ENCODE peak calls at places on chromosomes 6 and 20, in ten cellular contexts. One of them, this sample, is unnamed.

GRCh38 chr6:156775717-156776116 is 1.5 kb upstream of the ARID1B start:
- DNase-seq in stomach: no peak
- DNase-seq in GM23338: no peak
- DNase-seq in pancreas: no peak
- DNase-seq in SK-N-SH: no peak
- DNase-seq in left lung: no peak
- DNase-seq in uterus: no peak
- DNase-seq in heart left ventricle: no peak
- DNase-seq in mucosa of descending colon: no peak
- DNase-seq in PC-3: peak; percentile 32
- DNase-seq in this sample: no peak

GRCh38 chr6:121849477-121849876 is 414.0 kb downstream of the GJA1 start:
- DNase-seq in pancreas: peak; percentile 17
- DNase-seq in mucosa of descending colon: no peak
- DNase-seq in GM23338: peak; percentile 97
- DNase-seq in left lung: no peak
- DNase-seq in uterus: peak; percentile 74
- DNase-seq in SK-N-SH: peak; percentile 59
- DNase-seq in PC-3: peak; percentile 79
- DNase-seq in heart left ventricle: no peak
- DNase-seq in stomach: peak; percentile 29
- DNase-seq in this sample: peak; percentile 17

GRCh38 chr6:111730835-111731234 is 125.2 kb upstream of the TRAF3IP2 start:
- DNase-seq in mucosa of descending colon: no peak
- DNase-seq in stomach: peak; percentile 71
- DNase-seq in pancreas: no peak
- DNase-seq in left lung: no peak
- DNase-seq in uterus: no peak
- DNase-seq in SK-N-SH: no peak
- DNase-seq in heart left ventricle: no peak
- DNase-seq in GM23338: no peak
- DNase-seq in PC-3: no peak
- DNase-seq in this sample: peak; percentile 45

GRCh38 chr6:105932440-105932839 is 153.7 kb upstream of the PRDM1 start:
- DNase-seq in uterus: no peak
- DNase-seq in left lung: no peak
- DNase-seq in SK-N-SH: no peak
- DNase-seq in pancreas: no peak
- DNase-seq in mucosa of descending colon: no peak
- DNase-seq in GM23338: no peak
- DNase-seq in heart left ventricle: no peak
- DNase-seq in PC-3: peak; percentile 2
- DNase-seq in stomach: no peak
- DNase-seq in this sample: no peak

GRCh38 chr20:45890077-45890996 is 671 bp downstream of the NEURL2 start:
- DNase-seq in heart left ventricle: peak; percentile 86
- DNase-seq in GM23338: peak; percentile 92
- DNase-seq in left lung: peak; percentile 85
- DNase-seq in stomach: peak; percentile 83
- DNase-seq in mucosa of descending colon: peak; percentile 87
- DNase-seq in SK-N-SH: peak; percentile 91
- DNase-seq in PC-3: no peak
- DNase-seq in uterus: peak; percentile 85
- DNase-seq in pancreas: peak; percentile 86
- DNase-seq in this sample: peak; percentile 85

GRCh38 chr6:166361080-166361429 is 18.7 kb upstream of the SFT2D1 start:
- DNase-seq in heart left ventricle: no peak
- DNase-seq in uterus: no peak
- DNase-seq in stomach: no peak
- DNase-seq in left lung: peak; percentile 49
- DNase-seq in mucosa of descending colon: no peak
- DNase-seq in PC-3: peak; percentile 8
- DNase-seq in GM23338: no peak
- DNase-seq in SK-N-SH: no peak
- DNase-seq in pancreas: no peak
- DNase-seq in this sample: peak; percentile 45

GRCh38 chr6:118999494-118999893 is 64.5 kb upstream of the MCM9 start:
- DNase-seq in mucosa of descending colon: no peak
- DNase-seq in pancreas: no peak
- DNase-seq in GM23338: no peak
- DNase-seq in PC-3: no peak
- DNase-seq in uterus: no peak
- DNase-seq in stomach: no peak
- DNase-seq in SK-N-SH: no peak
- DNase-seq in left lung: no peak
- DNase-seq in heart left ventricle: no peak
- DNase-seq in this sample: no peak

GRCh38 chr6:146915671-146916127 is 288.5 kb upstream of the STXBP5 start:
- DNase-seq in uterus: no peak
- DNase-seq in SK-N-SH: no peak
- DNase-seq in GM23338: no peak
- DNase-seq in pancreas: no peak
- DNase-seq in mucosa of descending colon: no peak
- DNase-seq in PC-3: peak; percentile 60
- DNase-seq in stomach: no peak
- DNase-seq in heart left ventricle: no peak
- DNase-seq in left lung: no peak
- DNase-seq in this sample: no peak

GRCh38 chr6:43673444-43674063 is 14.0 kb downstream of the MRPS18A start:
- DNase-seq in SK-N-SH: no peak
- DNase-seq in pancreas: peak; percentile 54
- DNase-seq in heart left ventricle: no peak
- DNase-seq in mucosa of descending colon: no peak
- DNase-seq in uterus: no peak
- DNase-seq in left lung: no peak
- DNase-seq in stomach: no peak
- DNase-seq in GM23338: no peak
- DNase-seq in PC-3: no peak
- DNase-seq in this sample: no peak

GRCh38 chr6:19753822-19754221 is 83.3 kb upstream of the ID4 start:
- DNase-seq in SK-N-SH: no peak
- DNase-seq in GM23338: no peak
- DNase-seq in mucosa of descending colon: no peak
- DNase-seq in heart left ventricle: no peak
- DNase-seq in pancreas: no peak
- DNase-seq in PC-3: no peak
- DNase-seq in uterus: no peak
- DNase-seq in left lung: no peak
- DNase-seq in stomach: no peak
- DNase-seq in this sample: no peak

GRCh38 chr6:120274547-120274946 is 925.0 kb upstream of the MAN1A1 start:
- DNase-seq in stomach: no peak
- DNase-seq in heart left ventricle: no peak
- DNase-seq in pancreas: no peak
- DNase-seq in SK-N-SH: no peak
- DNase-seq in uterus: no peak
- DNase-seq in PC-3: no peak
- DNase-seq in mucosa of descending colon: no peak
- DNase-seq in GM23338: no peak
- DNase-seq in left lung: no peak
- DNase-seq in this sample: no peak

GRCh38 chr6:156900292-156900691 is 123.1 kb downstream of the ARID1B start:
- DNase-seq in GM23338: no peak
- DNase-seq in pancreas: no peak
- DNase-seq in mucosa of descending colon: no peak
- DNase-seq in uterus: no peak
- DNase-seq in heart left ventricle: no peak
- DNase-seq in PC-3: no peak
- DNase-seq in left lung: no peak
- DNase-seq in SK-N-SH: no peak
- DNase-seq in stomach: no peak
- DNase-seq in this sample: no peak

GRCh38 chr6:131960371-131961133 is 9.4 kb upstream of the CCN2 start:
- DNase-seq in PC-3: peak; percentile 18
- DNase-seq in heart left ventricle: no peak
- DNase-seq in SK-N-SH: no peak
- DNase-seq in left lung: no peak
- DNase-seq in pancreas: no peak
- DNase-seq in stomach: no peak
- DNase-seq in uterus: no peak
- DNase-seq in mucosa of descending colon: no peak
- DNase-seq in GM23338: no peak
- DNase-seq in this sample: no peak

GRCh38 chr20:3000852-3001523 is 42.4 kb upstream of the GNRH2 start:
- DNase-seq in stomach: no peak
- DNase-seq in pancreas: no peak
- DNase-seq in PC-3: peak; percentile 82
- DNase-seq in mucosa of descending colon: no peak
- DNase-seq in heart left ventricle: no peak
- DNase-seq in GM23338: peak; percentile 63
- DNase-seq in left lung: no peak
- DNase-seq in SK-N-SH: peak; percentile 53
- DNase-seq in uterus: no peak
- DNase-seq in this sample: no peak

GRCh38 chr6:149925253-149925973 is 2.5 kb upstream of the RAET1G start:
- DNase-seq in SK-N-SH: peak; percentile 44
- DNase-seq in GM23338: peak; percentile 32
- DNase-seq in left lung: no peak
- DNase-seq in mucosa of descending colon: peak; percentile 66
- DNase-seq in heart left ventricle: no peak
- DNase-seq in uterus: no peak
- DNase-seq in pancreas: no peak
- DNase-seq in PC-3: no peak
- DNase-seq in stomach: no peak
- DNase-seq in this sample: no peak

GRCh38 chr6:41200296-41200900 is 551 bp downstream of the TREML2 start:
- DNase-seq in pancreas: no peak
- DNase-seq in left lung: peak; percentile 59
- DNase-seq in heart left ventricle: no peak
- DNase-seq in stomach: peak; percentile 34
- DNase-seq in SK-N-SH: no peak
- DNase-seq in mucosa of descending colon: no peak
- DNase-seq in GM23338: peak; percentile 35
- DNase-seq in PC-3: no peak
- DNase-seq in uterus: no peak
- DNase-seq in this sample: no peak

DNA sequence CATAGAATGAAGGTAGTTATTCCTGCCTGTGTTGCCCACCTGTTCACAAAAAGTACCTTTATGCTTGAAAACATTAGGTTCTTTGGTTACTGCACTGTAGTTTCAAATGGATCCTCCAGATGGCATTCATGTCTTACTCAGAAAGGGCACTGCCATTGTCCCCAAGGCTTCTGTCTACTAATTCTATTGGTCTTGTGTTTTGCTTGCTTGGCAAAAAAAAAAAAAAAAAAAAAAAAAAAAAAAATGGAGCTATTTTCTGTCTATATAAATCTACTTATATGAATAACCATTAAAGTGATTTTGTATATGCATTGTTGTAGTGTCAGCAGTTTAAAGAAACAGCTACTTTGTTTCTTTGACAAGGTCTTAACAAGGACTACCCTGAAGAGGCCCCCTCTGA is 12.7 kb upstream of the EFHC1 start:
- DNase-seq in PC-3: peak; percentile 79
- DNase-seq in stomach: no peak
- DNase-seq in pancreas: no peak
- DNase-seq in GM23338: peak; percentile 75
- DNase-seq in uterus: no peak
- DNase-seq in left lung: no peak
- DNase-seq in heart left ventricle: no peak
- DNase-seq in SK-N-SH: peak; percentile 65
- DNase-seq in mucosa of descending colon: no peak
- DNase-seq in this sample: no peak
- TF ChIP-seq CTCF in PC-3: peak; percentile 78
- TF ChIP-seq CTCF in stomach: no peak
- TF ChIP-seq CTCF in pancreas: peak; percentile 16
- TF ChIP-seq CTCF in GM23338: peak; percentile 65
- TF ChIP-seq CTCF in uterus: peak; percentile 27
- TF ChIP-seq CTCF in left lung: peak; percentile 23
- TF ChIP-seq CTCF in heart left ventricle: peak; percentile 60
- TF ChIP-seq CTCF in SK-N-SH: peak; percentile 68
- TF ChIP-seq CTCF in mucosa of descending colon: no peak
- TF ChIP-seq CTCF in this sample: peak; percentile 67

GRCh38 chr20:52103469-52103910 is 88.1 kb downstream of the ZFP64 start:
- DNase-seq in heart left ventricle: no peak
- DNase-seq in PC-3: no peak
- DNase-seq in mucosa of descending colon: no peak
- DNase-seq in pancreas: no peak
- DNase-seq in SK-N-SH: no peak
- DNase-seq in stomach: no peak
- DNase-seq in uterus: no peak
- DNase-seq in left lung: no peak
- DNase-seq in GM23338: peak; percentile 82
- DNase-seq in this sample: no peak
- H3K4me3 ChIP-seq in heart left ventricle: peak overlapping the region; percentile 42
- H3K4me3 ChIP-seq in PC-3: no peak overlapping the region
- H3K4me3 ChIP-seq in mucosa of descending colon: no peak overlapping the region
- H3K4me3 ChIP-seq in pancreas: no peak overlapping the region
- H3K4me3 ChIP-seq in SK-N-SH: no peak overlapping the region
- H3K4me3 ChIP-seq in stomach: peak overlapping the region; percentile 35
- H3K4me3 ChIP-seq in uterus: no peak overlapping the region
- H3K4me3 ChIP-seq in left lung: peak overlapping the region; percentile 24
- H3K4me3 ChIP-seq in GM23338: peak overlapping the region; percentile 84
- H3K4me3 ChIP-seq in this sample: peak overlapping the region; percentile 64

DNA sequence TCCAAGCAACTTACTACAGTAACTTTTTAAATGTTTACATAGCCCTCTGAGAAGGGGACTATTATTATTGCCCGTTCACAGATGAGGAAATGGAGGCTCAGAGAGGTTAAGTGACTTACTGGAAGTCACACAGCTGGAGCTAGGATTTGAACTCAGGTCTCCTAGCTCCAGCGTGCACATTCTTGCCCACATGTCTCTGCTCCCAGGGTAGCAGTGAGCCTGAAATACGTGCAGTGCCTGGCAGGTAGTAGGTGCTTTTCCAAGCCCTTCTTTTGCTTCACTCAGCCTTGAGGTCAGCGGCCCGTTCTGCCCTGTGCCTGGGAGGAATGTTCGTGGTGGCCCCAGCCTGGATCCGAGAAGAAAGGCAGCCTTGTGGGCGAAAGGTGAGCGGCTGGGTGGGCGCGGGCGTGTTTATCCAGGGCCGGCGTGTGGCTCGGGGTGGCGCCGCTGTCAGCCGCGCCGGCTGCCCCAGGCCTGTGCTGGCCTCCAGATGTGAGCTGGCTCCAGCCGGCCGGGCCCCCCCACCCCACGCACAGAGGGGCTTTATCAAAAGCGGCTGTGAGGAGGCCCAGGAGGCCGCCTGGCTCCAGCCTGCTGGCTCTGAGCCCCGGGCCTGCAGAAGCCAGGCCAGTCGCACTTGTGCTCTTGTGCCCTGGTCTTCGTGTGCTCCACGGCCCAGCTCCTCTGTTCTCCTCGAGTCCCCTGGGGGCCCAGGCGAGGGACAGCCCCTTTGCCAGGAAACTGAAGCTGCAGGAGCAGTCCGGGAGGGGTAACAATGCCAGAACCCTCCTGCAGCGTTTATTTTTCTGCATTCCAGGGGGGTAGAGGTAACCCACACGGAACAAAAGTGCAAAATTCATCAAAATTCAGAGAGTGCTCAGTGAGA is 58.1 kb downstream of the UBE2V1 start:
- DNase-seq in SK-N-SH: peak; percentile 93
- DNase-seq in mucosa of descending colon: no peak
- DNase-seq in left lung: no peak
- DNase-seq in heart left ventricle: no peak
- DNase-seq in PC-3: no peak
- DNase-seq in uterus: no peak
- DNase-seq in pancreas: no peak
- DNase-seq in stomach: peak; percentile 37
- DNase-seq in GM23338: no peak
- DNase-seq in this sample: peak; percentile 46
- H3K4me1 ChIP-seq in SK-N-SH: peaks cover 37% of the 10 kb centered on the region
- H3K4me1 ChIP-seq in mucosa of descending colon: peaks cover 4% of the 10 kb centered on the region
- H3K4me1 ChIP-seq in left lung: peaks cover 9% of the 10 kb centered on the region
- H3K4me1 ChIP-seq in heart left ventricle: peaks cover 12% of the 10 kb centered on the region
- H3K4me1 ChIP-seq in PC-3: peaks cover 8% of the 10 kb centered on the region
- H3K4me1 ChIP-seq in uterus: no peaks in the 10 kb centered on the region
- H3K4me1 ChIP-seq in pancreas: no peaks in the 10 kb centered on the region
- H3K4me1 ChIP-seq in stomach: peaks cover 10% of the 10 kb centered on the region
- H3K4me1 ChIP-seq in GM23338: peaks cover 5% of the 10 kb centered on the region
- H3K4me1 ChIP-seq in this sample: peaks cover 23% of the 10 kb centered on the region

GRCh38 chr6:24600903-24601302 is 45.1 kb downstream of the KIAA0319 start:
- DNase-seq in pancreas: no peak
- DNase-seq in left lung: no peak
- DNase-seq in SK-N-SH: no peak
- DNase-seq in heart left ventricle: no peak
- DNase-seq in mucosa of descending colon: no peak
- DNase-seq in GM23338: peak; percentile 72
- DNase-seq in stomach: no peak
- DNase-seq in PC-3: no peak
- DNase-seq in uterus: no peak
- DNase-seq in this sample: no peak
- TF ChIP-seq CTCF in pancreas: no peak
- TF ChIP-seq CTCF in left lung: no peak
- TF ChIP-seq CTCF in SK-N-SH: peak; percentile 25
- TF ChIP-seq CTCF in heart left ventricle: no peak
- TF ChIP-seq CTCF in mucosa of descending colon: no peak
- TF ChIP-seq CTCF in GM23338: peak; percentile 88
- TF ChIP-seq CTCF in stomach: no peak
- TF ChIP-seq CTCF in PC-3: peak; percentile 55
- TF ChIP-seq CTCF in uterus: no peak
- TF ChIP-seq CTCF in this sample: no peak

This sample was measured in left ventricle myocardium inferior.